ENCODE peak calls at places on chromosomes 2 and 18, in seven cellular contexts. W is mucosa of gallbladder, G is AG10803, U is GM23248, M is GM12864, K is NCI-H510A, N is pancreas. X is an unnamed sample.

GRCh38 chr18:1663879-1664705 is 759.4 kb downstream of the ADCYAP1 start:
- DNase-seq in W (peak; percentile 28), N (peak; percentile 46), G (peak; percentile 22), M (no peak), K (no peak), U (peak; percentile 23), X (peak; percentile 9)

GRCh38 chr18:23538870-23539269 is 35.6 kb downstream of the RMC1 start:
- DNase-seq in W (no peak), N (no peak), G (no peak), U (no peak), K (no peak), M (no peak), X (no peak)

GRCh38 chr2:64522843-64523428 is 1.2 kb upstream of the AFTPH start:
- DNase-seq in W (peak; percentile 82), N (no peak), G (peak; percentile 82), M (peak; percentile 80), K (peak; percentile 49), U (peak; percentile 89), X (peak; percentile 84)

GRCh38 chr2:206693399-206694137 is 24.6 kb downstream of the DYTN start:
- DNase-seq in N (no peak), M (peak; percentile 50), U (peak; percentile 67), W (peak; percentile 20), K (no peak), G (peak; percentile 62), X (peak; percentile 54)

GRCh38 chr2:176643711-176644110 is 374.5 kb downstream of the MTX2 start:
- DNase-seq in W (no peak), N (no peak), U (no peak), G (no peak), M (no peak), K (peak; percentile 74), X (no peak)

GRCh38 chr2:162103443-162104009 is 29.5 kb upstream of the DPP4 start:
- DNase-seq in K (peak; percentile 63), N (no peak), W (peak; percentile 45), G (no peak), U (no peak), M (no peak), X (no peak)

GRCh38 chr2:192604295-192604694 is 409.6 kb upstream of the TMEFF2 start:
- DNase-seq in M (no peak), U (no peak), W (no peak), G (no peak), N (no peak), K (no peak), X (no peak)

GRCh38 chr18:3966985-3967856 is 487.9 kb downstream of the DLGAP1 start:
- DNase-seq in M (no peak), G (peak; percentile 45), K (peak; percentile 11), U (peak; percentile 59), W (peak; percentile 84), N (no peak), X (no peak)

GRCh38 chr2:67290451-67290991 is 106.6 kb upstream of the ETAA1 start:
- DNase-seq in N (no peak), W (no peak), U (peak; percentile 87), M (no peak), G (peak; percentile 84), K (no peak), X (no peak)

GRCh38 chr18:10928971-10929373 is 220.4 kb downstream of the PIEZO2 start:
- DNase-seq in U (peak; percentile 42), N (no peak), M (peak; percentile 74), K (peak; percentile 7), W (no peak), G (peak; percentile 51), X (no peak)

GRCh38 chr2:105126353-105126752 is 88.5 kb downstream of the MRPS9 start:
- DNase-seq in K (no peak), W (no peak), N (no peak), G (no peak), U (no peak), M (no peak), X (peak; percentile 57)

GRCh38 chr18:37124511-37124910 is 295.6 kb downstream of the KIAA1328 start:
- DNase-seq in N (no peak), M (no peak), K (no peak), U (no peak), G (peak; percentile 53), W (no peak), X (no peak)

GRCh38 chr2:12261993-12262680 is 454.6 kb upstream of the TRIB2 start:
- DNase-seq in K (peak; percentile 34), N (no peak), W (no peak), M (no peak), U (peak; percentile 17), G (peak; percentile 3), X (no peak)

GRCh38 chr2:237939251-237939650 is 27.6 kb upstream of the UBE2F start:
- DNase-seq in U (no peak), M (no peak), W (no peak), G (no peak), N (no peak), K (no peak), X (no peak)

GRCh38 chr2:175964195-175964594 is 37.9 kb downstream of the LNPK start:
- DNase-seq in K (no peak), G (no peak), U (no peak), N (no peak), W (no peak), M (no peak), X (no peak)

GRCh38 chr18:24397694-24398365 is at the start of gene OSBPL1A:
- DNase-seq in N (peak; percentile 97), K (peak; percentile 82), M (no peak), U (peak; percentile 94), G (peak; percentile 86), W (peak; percentile 92), X (peak; percentile 88)

GRCh38 chr2:111118455-111119003 is 2.2 kb upstream of the BCL2L11 start:
- DNase-seq in W (no peak), K (no peak), U (no peak), N (peak; percentile 77), G (no peak), M (no peak), X (no peak)

GRCh38 chr2:133977385-133977784 is 276.5 kb upstream of the MGAT5 start:
- DNase-seq in K (no peak), W (no peak), N (no peak), M (no peak), G (no peak), U (no peak), X (peak; percentile 26)

GRCh38 chr2:70902067-70902442 is 33.6 kb upstream of the ATP6V1B1 start:
- DNase-seq in N (no peak), U (no peak), G (peak; percentile 19), W (no peak), M (no peak), K (no peak), X (no peak)

GRCh38 chr18:28284132-28284531 is 107.2 kb upstream of the CDH2 start:
- DNase-seq in W (no peak), N (no peak), K (no peak), U (peak; percentile 47), M (no peak), G (no peak), X (no peak)

GRCh38 chr2:226213717-226214116 is 585.9 kb downstream of the IRS1 start:
- DNase-seq in W (no peak), U (peak; percentile 75), K (no peak), G (peak; percentile 95), M (no peak), N (no peak), X (no peak)

GRCh38 chr2:191114403-191114886 is 36.3 kb downstream of the STAT4 start:
- DNase-seq in M (peak; percentile 64), U (peak; percentile 45), K (no peak), N (no peak), G (peak; percentile 50), W (no peak), X (peak; percentile 7)